ENCODE peak calls at places on chromosomes 11 and 22, in four cellular contexts. One of them, this sample, is unnamed.

GRCh38 chr22:36510966-36511881 is 4.4 kb upstream of the FOXRED2 start:
- DNase-seq in tibial nerve: no peak
- DNase-seq in GM23338: peak
- DNase-seq in substantia nigra: no peak
- DNase-seq in this sample: no peak

GRCh38 chr11:78402842-78403241 is 14.8 kb downstream of the GAB2 start:
- DNase-seq in tibial nerve: no peak
- DNase-seq in GM23338: no peak
- DNase-seq in substantia nigra: no peak
- DNase-seq in this sample: no peak

GRCh38 chr11:16359369-16359768 is 3.0 kb upstream of the SOX6 start:
- DNase-seq in tibial nerve: no peak
- DNase-seq in GM23338: no peak
- DNase-seq in substantia nigra: no peak
- DNase-seq in this sample: no peak

GRCh38 chr22:25403752-25404471 is 160.6 kb upstream of the GRK3 start:
- DNase-seq in tibial nerve: no peak
- DNase-seq in GM23338: peak
- DNase-seq in substantia nigra: no peak
- DNase-seq in this sample: no peak

GRCh38 chr11:76835928-76836612 is 24.6 kb upstream of the ACER3 start:
- DNase-seq in tibial nerve: no peak
- DNase-seq in GM23338: no peak
- DNase-seq in substantia nigra: no peak
- DNase-seq in this sample: peak

GRCh38 chr22:35010543-35010942 is 55.4 kb upstream of the ISX start:
- DNase-seq in tibial nerve: no peak
- DNase-seq in GM23338: no peak
- DNase-seq in substantia nigra: no peak
- DNase-seq in this sample: no peak

GRCh38 chr11:2096919-2097301 is 42.3 kb downstream of the IGF2 start:
- DNase-seq in tibial nerve: peak
- DNase-seq in GM23338: peak
- DNase-seq in substantia nigra: no peak
- DNase-seq in this sample: peak

GRCh38 chr11:69494851-69495250 is 13.4 kb downstream of the LINC01488 start:
- DNase-seq in tibial nerve: no peak
- DNase-seq in GM23338: no peak
- DNase-seq in substantia nigra: no peak
- DNase-seq in this sample: no peak

GRCh38 chr11:123129920-123130319 is 65.1 kb downstream of the CLMP start:
- DNase-seq in tibial nerve: no peak
- DNase-seq in GM23338: no peak
- DNase-seq in substantia nigra: no peak
- DNase-seq in this sample: no peak

GRCh38 chr11:120940297-120940847 is 83.5 kb upstream of the TBCEL start:
- DNase-seq in tibial nerve: no peak
- DNase-seq in GM23338: no peak
- DNase-seq in substantia nigra: no peak
- DNase-seq in this sample: no peak

GRCh38 chr11:61731956-61732675 is 20.3 kb upstream of the MYRF start:
- DNase-seq in tibial nerve: no peak
- DNase-seq in GM23338: peak
- DNase-seq in substantia nigra: no peak
- DNase-seq in this sample: peak

GRCh38 chr11:12170501-12170900 is 60.1 kb downstream of the MICAL2 start:
- DNase-seq in tibial nerve: no peak
- DNase-seq in GM23338: no peak
- DNase-seq in substantia nigra: no peak
- DNase-seq in this sample: no peak

GRCh38 chr11:12171921-12172320 is 61.5 kb downstream of the MICAL2 start:
- DNase-seq in tibial nerve: no peak
- DNase-seq in GM23338: no peak
- DNase-seq in substantia nigra: no peak
- DNase-seq in this sample: no peak

GRCh38 chr11:12169822-12170221 is 59.4 kb downstream of the MICAL2 start:
- DNase-seq in tibial nerve: no peak
- DNase-seq in GM23338: no peak
- DNase-seq in substantia nigra: no peak
- DNase-seq in this sample: no peak

GRCh38 chr11:12172493-12173013 is 62.2 kb downstream of the MICAL2 start:
- DNase-seq in tibial nerve: no peak
- DNase-seq in GM23338: no peak
- DNase-seq in substantia nigra: no peak
- DNase-seq in this sample: no peak

GRCh38 chr11:12170984-12171383 is 60.6 kb downstream of the MICAL2 start:
- DNase-seq in tibial nerve: peak
- DNase-seq in GM23338: no peak
- DNase-seq in substantia nigra: no peak
- DNase-seq in this sample: no peak
- H3K27ac ChIP-seq in tibial nerve: peak
- H3K27ac ChIP-seq in GM23338: no peak
- H3K27ac ChIP-seq in substantia nigra: no peak
- H3K27ac ChIP-seq in this sample: no peak

GRCh38 chr11:111944651-111945051 is 7.5 kb downstream of the DIXDC1 start:
- DNase-seq in tibial nerve: no peak
- DNase-seq in GM23338: no peak
- DNase-seq in substantia nigra: no peak
- DNase-seq in this sample: no peak
- H3K27ac ChIP-seq in tibial nerve: peak
- H3K27ac ChIP-seq in GM23338: peak
- H3K27ac ChIP-seq in substantia nigra: no peak
- H3K27ac ChIP-seq in this sample: peak

GRCh38 chr11:100980156-100980555 is 149.5 kb downstream of the PGR start:
- DNase-seq in tibial nerve: no peak
- DNase-seq in GM23338: peak
- DNase-seq in substantia nigra: no peak
- DNase-seq in this sample: no peak

GRCh38 chr11:100984668-100985067 is 144.9 kb downstream of the PGR start:
- DNase-seq in tibial nerve: no peak
- DNase-seq in GM23338: no peak
- DNase-seq in substantia nigra: no peak
- DNase-seq in this sample: no peak

GRCh38 chr11:100978442-100978841 is 151.2 kb downstream of the PGR start:
- DNase-seq in tibial nerve: no peak
- DNase-seq in GM23338: peak
- DNase-seq in substantia nigra: no peak
- DNase-seq in this sample: no peak

GRCh38 chr11:100981196-100981824 is 148.3 kb downstream of the PGR start:
- DNase-seq in tibial nerve: no peak
- DNase-seq in GM23338: no peak
- DNase-seq in substantia nigra: no peak
- DNase-seq in this sample: no peak

GRCh38 chr11:100978942-100979341 is 150.7 kb downstream of the PGR start:
- DNase-seq in tibial nerve: no peak
- DNase-seq in GM23338: no peak
- DNase-seq in substantia nigra: no peak
- DNase-seq in this sample: no peak
- H3K27ac ChIP-seq in tibial nerve: no peak
- H3K27ac ChIP-seq in GM23338: no peak
- H3K27ac ChIP-seq in substantia nigra: no peak
- H3K27ac ChIP-seq in this sample: no peak

GRCh38 chr22:26573026-26573662 is 16.8 kb downstream of the TPST2 start:
- DNase-seq in tibial nerve: no peak
- DNase-seq in GM23338: no peak
- DNase-seq in substantia nigra: no peak
- DNase-seq in this sample: no peak
- H3K27ac ChIP-seq in tibial nerve: peak
- H3K27ac ChIP-seq in GM23338: peak
- H3K27ac ChIP-seq in substantia nigra: no peak
- H3K27ac ChIP-seq in this sample: peak

DNA sequence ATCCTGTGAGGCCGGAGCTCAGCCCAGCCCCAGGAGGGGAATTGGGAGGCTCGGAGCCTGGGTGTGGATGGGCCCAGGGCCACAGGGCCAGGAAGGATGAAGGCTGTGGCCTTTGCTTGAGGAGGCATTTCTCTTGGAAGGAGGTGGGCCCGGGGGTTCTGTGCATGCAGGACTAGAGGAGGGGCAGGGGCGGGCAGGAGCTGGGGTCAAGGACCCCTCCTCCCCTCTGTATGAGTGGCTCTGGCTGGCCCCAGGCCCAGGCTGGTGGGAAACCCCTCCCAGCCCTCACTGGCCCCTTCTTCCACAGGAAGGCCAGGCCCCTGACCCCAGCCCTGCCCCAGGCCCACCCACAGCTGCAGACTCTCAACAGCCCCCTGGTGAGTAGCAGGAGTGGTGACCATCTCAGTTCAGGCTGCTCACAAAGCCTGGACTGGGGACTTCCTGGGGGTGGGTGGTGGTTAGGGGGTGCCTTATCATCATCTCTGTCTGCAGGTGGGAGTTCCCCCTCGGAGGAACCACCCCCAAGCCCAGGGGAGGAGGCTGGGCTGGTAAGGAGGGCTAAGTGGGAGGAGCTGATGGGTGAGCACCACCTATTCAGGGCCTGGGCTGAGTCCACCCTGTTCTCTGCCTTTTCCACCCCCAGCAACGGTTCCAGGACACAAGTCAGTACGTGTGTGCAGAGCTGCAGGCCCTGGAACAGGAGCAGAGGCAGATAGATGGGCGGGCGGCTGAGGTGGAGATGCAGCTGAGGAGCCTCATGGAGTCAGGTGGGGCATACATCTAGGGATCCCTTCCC is 6.0 kb downstream of the KCNK7 start:
- DNase-seq in tibial nerve: no peak
- DNase-seq in GM23338: no peak
- DNase-seq in substantia nigra: no peak
- DNase-seq in this sample: peak
- H3K27ac ChIP-seq in tibial nerve: no peak
- H3K27ac ChIP-seq in GM23338: no peak
- H3K27ac ChIP-seq in substantia nigra: no peak
- H3K27ac ChIP-seq in this sample: no peak

This sample was measured in upper lobe of left lung.